ENCODE peak calls at places on chromosomes 16 and 17, in nine cellular contexts. One of them, this sample, is unnamed.
A peak's percentile ranks its signal among the peaks of the same experiment; 100 is the strongest.

GRCh38 chr17:82924812-82925211 is 85.0 kb upstream of the ZNF750 start:
- DNase-seq in Right ventricle myocardium inferior: no peak
- DNase-seq in body of pancreas: peak; percentile 26
- DNase-seq in smooth muscle cell of the brain vasculature: no peak
- DNase-seq in NCI-H460: no peak
- DNase-seq in EH: no peak
- DNase-seq in NCI-H1048: no peak
- DNase-seq in right cardiac atrium: no peak
- DNase-seq in stimulated activated CD4-positive, alpha-beta T cell treated with anti-CD3 and anti-CD28 coated beads, Interleukin-12 subunit alpha, Interleukin-12 subunit beta, amount 100 ng/mL, for 48 hours: no peak
- DNase-seq in this sample: no peak

GRCh38 chr16:89308391-89309333 is 91.2 kb downstream of the ZNF778 start:
- DNase-seq in Right ventricle myocardium inferior: peak; percentile 62
- DNase-seq in body of pancreas: peak; percentile 31
- DNase-seq in smooth muscle cell of the brain vasculature: no peak
- DNase-seq in NCI-H460: no peak
- DNase-seq in EH: no peak
- DNase-seq in NCI-H1048: no peak
- DNase-seq in right cardiac atrium: no peak
- DNase-seq in stimulated activated CD4-positive, alpha-beta T cell treated with anti-CD3 and anti-CD28 coated beads, Interleukin-12 subunit alpha, Interleukin-12 subunit beta, amount 100 ng/mL, for 48 hours: no peak
- DNase-seq in this sample: no peak

GRCh38 chr16:29820271-29820701 is at the start of gene MVP:
- DNase-seq in Right ventricle myocardium inferior: peak; percentile 88
- DNase-seq in body of pancreas: peak; percentile 86
- DNase-seq in smooth muscle cell of the brain vasculature: no peak
- DNase-seq in NCI-H460: no peak
- DNase-seq in EH: peak; percentile 82
- DNase-seq in NCI-H1048: no peak
- DNase-seq in right cardiac atrium: peak; percentile 77
- DNase-seq in stimulated activated CD4-positive, alpha-beta T cell treated with anti-CD3 and anti-CD28 coated beads, Interleukin-12 subunit alpha, Interleukin-12 subunit beta, amount 100 ng/mL, for 48 hours: no peak
- DNase-seq in this sample: no peak

GRCh38 chr16:11781773-11782172 is 15.3 kb downstream of the ZC3H7A start:
- DNase-seq in Right ventricle myocardium inferior: no peak
- DNase-seq in body of pancreas: no peak
- DNase-seq in smooth muscle cell of the brain vasculature: no peak
- DNase-seq in NCI-H460: no peak
- DNase-seq in EH: peak; percentile 27
- DNase-seq in NCI-H1048: no peak
- DNase-seq in right cardiac atrium: no peak
- DNase-seq in stimulated activated CD4-positive, alpha-beta T cell treated with anti-CD3 and anti-CD28 coated beads, Interleukin-12 subunit alpha, Interleukin-12 subunit beta, amount 100 ng/mL, for 48 hours: no peak
- DNase-seq in this sample: no peak

GRCh38 chr17:38674749-38675615 is at the start of gene EPOP:
- DNase-seq in Right ventricle myocardium inferior: peak; percentile 93
- DNase-seq in body of pancreas: peak; percentile 91
- DNase-seq in smooth muscle cell of the brain vasculature: no peak
- DNase-seq in NCI-H460: peak; percentile 84
- DNase-seq in EH: peak; percentile 87
- DNase-seq in NCI-H1048: peak; percentile 69
- DNase-seq in right cardiac atrium: peak; percentile 92
- DNase-seq in stimulated activated CD4-positive, alpha-beta T cell treated with anti-CD3 and anti-CD28 coated beads, Interleukin-12 subunit alpha, Interleukin-12 subunit beta, amount 100 ng/mL, for 48 hours: peak; percentile 93
- DNase-seq in this sample: no peak

GRCh38 chr16:27503662-27504061 is 46.1 kb downstream of the GTF3C1 start:
- DNase-seq in Right ventricle myocardium inferior: no peak
- DNase-seq in body of pancreas: no peak
- DNase-seq in smooth muscle cell of the brain vasculature: no peak
- DNase-seq in NCI-H460: no peak
- DNase-seq in EH: peak; percentile 83
- DNase-seq in NCI-H1048: no peak
- DNase-seq in right cardiac atrium: no peak
- DNase-seq in stimulated activated CD4-positive, alpha-beta T cell treated with anti-CD3 and anti-CD28 coated beads, Interleukin-12 subunit alpha, Interleukin-12 subunit beta, amount 100 ng/mL, for 48 hours: no peak
- DNase-seq in this sample: no peak

GRCh38 chr16:17467923-17468540 is 2.7 kb downstream of the XYLT1 start:
- DNase-seq in Right ventricle myocardium inferior: peak; percentile 73
- DNase-seq in body of pancreas: peak; percentile 75
- DNase-seq in smooth muscle cell of the brain vasculature: no peak
- DNase-seq in NCI-H460: peak; percentile 68
- DNase-seq in EH: peak; percentile 74
- DNase-seq in NCI-H1048: no peak
- DNase-seq in right cardiac atrium: peak; percentile 65
- DNase-seq in stimulated activated CD4-positive, alpha-beta T cell treated with anti-CD3 and anti-CD28 coated beads, Interleukin-12 subunit alpha, Interleukin-12 subunit beta, amount 100 ng/mL, for 48 hours: no peak
- DNase-seq in this sample: no peak

GRCh38 chr17:28475151-28475900 is 1.9 kb downstream of the SLC13A2 start:
- DNase-seq in Right ventricle myocardium inferior: no peak
- DNase-seq in body of pancreas: no peak
- DNase-seq in smooth muscle cell of the brain vasculature: no peak
- DNase-seq in NCI-H460: no peak
- DNase-seq in EH: no peak
- DNase-seq in NCI-H1048: no peak
- DNase-seq in right cardiac atrium: no peak
- DNase-seq in stimulated activated CD4-positive, alpha-beta T cell treated with anti-CD3 and anti-CD28 coated beads, Interleukin-12 subunit alpha, Interleukin-12 subunit beta, amount 100 ng/mL, for 48 hours: no peak
- DNase-seq in this sample: no peak

GRCh38 chr16:2212362-2213324 is 2.0 kb upstream of the BRICD5 start:
- DNase-seq in Right ventricle myocardium inferior: no peak
- DNase-seq in body of pancreas: peak; percentile 82
- DNase-seq in smooth muscle cell of the brain vasculature: no peak
- DNase-seq in NCI-H460: no peak
- DNase-seq in EH: peak; percentile 10
- DNase-seq in NCI-H1048: no peak
- DNase-seq in right cardiac atrium: no peak
- DNase-seq in stimulated activated CD4-positive, alpha-beta T cell treated with anti-CD3 and anti-CD28 coated beads, Interleukin-12 subunit alpha, Interleukin-12 subunit beta, amount 100 ng/mL, for 48 hours: no peak
- DNase-seq in this sample: no peak

GRCh38 chr17:40097087-40097486 is 3.3 kb downstream of the NR1D1 start:
- DNase-seq in Right ventricle myocardium inferior: no peak
- DNase-seq in body of pancreas: no peak
- DNase-seq in smooth muscle cell of the brain vasculature: no peak
- DNase-seq in NCI-H460: no peak
- DNase-seq in EH: no peak
- DNase-seq in NCI-H1048: no peak
- DNase-seq in right cardiac atrium: no peak
- DNase-seq in stimulated activated CD4-positive, alpha-beta T cell treated with anti-CD3 and anti-CD28 coated beads, Interleukin-12 subunit alpha, Interleukin-12 subunit beta, amount 100 ng/mL, for 48 hours: no peak
- DNase-seq in this sample: no peak

GRCh38 chr16:79768594-79768993 is 168.1 kb upstream of the MAF start:
- DNase-seq in Right ventricle myocardium inferior: no peak
- DNase-seq in body of pancreas: peak; percentile 20
- DNase-seq in smooth muscle cell of the brain vasculature: no peak
- DNase-seq in NCI-H460: no peak
- DNase-seq in EH: no peak
- DNase-seq in NCI-H1048: no peak
- DNase-seq in right cardiac atrium: no peak
- DNase-seq in stimulated activated CD4-positive, alpha-beta T cell treated with anti-CD3 and anti-CD28 coated beads, Interleukin-12 subunit alpha, Interleukin-12 subunit beta, amount 100 ng/mL, for 48 hours: no peak
- DNase-seq in this sample: no peak

GRCh38 chr17:200604-200985 is 19.1 kb upstream of the DOC2B start:
- DNase-seq in Right ventricle myocardium inferior: no peak
- DNase-seq in body of pancreas: no peak
- DNase-seq in smooth muscle cell of the brain vasculature: no peak
- DNase-seq in NCI-H460: no peak
- DNase-seq in EH: no peak
- DNase-seq in NCI-H1048: no peak
- DNase-seq in right cardiac atrium: no peak
- DNase-seq in stimulated activated CD4-positive, alpha-beta T cell treated with anti-CD3 and anti-CD28 coated beads, Interleukin-12 subunit alpha, Interleukin-12 subunit beta, amount 100 ng/mL, for 48 hours: no peak
- DNase-seq in this sample: no peak

GRCh38 chr17:59837362-59838195 is 55.2 kb downstream of the TUBD1 start:
- DNase-seq in Right ventricle myocardium inferior: no peak
- DNase-seq in body of pancreas: peak; percentile 89
- DNase-seq in smooth muscle cell of the brain vasculature: peak; percentile 98
- DNase-seq in NCI-H460: peak; percentile 99
- DNase-seq in EH: peak; percentile 100
- DNase-seq in NCI-H1048: peak; percentile 95
- DNase-seq in right cardiac atrium: peak; percentile 49
- DNase-seq in stimulated activated CD4-positive, alpha-beta T cell treated with anti-CD3 and anti-CD28 coated beads, Interleukin-12 subunit alpha, Interleukin-12 subunit beta, amount 100 ng/mL, for 48 hours: no peak
- DNase-seq in this sample: peak; percentile 99